ENCODE peak calls at places on chromosomes 6 and 20, in nine cellular contexts. S, K, T, Y, B, C, N, L and F are unnamed samples.

GRCh38 chr6:10146723-10147451 is 268.0 kb downstream of the TFAP2A start:
- DNase-seq in Y (no peak), S (no peak), B (peak), L (no peak), C (no peak), K (no peak), N (no peak), T (peak), F (no peak)

GRCh38 chr20:37358366-37359150 is 12.6 kb downstream of the SRC start:
- DNase-seq in S (peak), L (no peak), C (peak), N (peak), Y (no peak), B (no peak), T (no peak), K (no peak), F (peak)

GRCh38 chr6:19205076-19205475 is 632.1 kb upstream of the ID4 start:
- DNase-seq in B (no peak), C (no peak), N (no peak), L (no peak), K (no peak), T (no peak), Y (no peak), S (no peak), F (no peak)

GRCh38 chr20:31475032-31475431 is at the start of the genes DEFB124 and REM1:
- DNase-seq in N (no peak), Y (no peak), S (no peak), K (peak), L (no peak), B (no peak), C (peak), T (no peak), F (peak)

GRCh38 chr20:35003211-35004031 is 47.8 kb downstream of the MYH7B start:
- DNase-seq in C (peak), N (no peak), T (no peak), Y (no peak), S (no peak), L (no peak), K (no peak), B (no peak), F (no peak)

GRCh38 chr6:106556368-106556960 is 72.8 kb downstream of the RTN4IP1 start:
- DNase-seq in K (no peak), Y (no peak), N (no peak), B (no peak), L (no peak), S (no peak), C (no peak), T (peak), F (no peak)

GRCh38 chr6:24899647-24900325 is 36.0 kb downstream of the RIPOR2 start:
- DNase-seq in B (no peak), L (no peak), Y (no peak), T (no peak), C (no peak), S (no peak), N (no peak), K (no peak), F (no peak)

GRCh38 chr6:137712587-137712986 is 154.5 kb upstream of the TNFAIP3 start:
- DNase-seq in C (no peak), Y (no peak), B (no peak), L (no peak), N (no peak), S (no peak), K (no peak), T (no peak), F (no peak)

GRCh38 chr6:75268121-75268987 is 16.2 kb downstream of the TMEM30A start:
- DNase-seq in T (no peak), K (no peak), N (no peak), B (no peak), Y (no peak), L (no peak), S (no peak), C (no peak), F (no peak)

GRCh38 chr6:81750660-81751387 is 1.7 kb downstream of the TENT5A start:
- DNase-seq in K (no peak), B (no peak), S (no peak), T (peak), C (no peak), L (no peak), Y (no peak), N (no peak), F (no peak)

GRCh38 chr6:134316733-134317431 is 1.0 kb downstream of the SGK1 start:
- DNase-seq in N (no peak), Y (no peak), T (no peak), L (no peak), S (no peak), C (no peak), K (no peak), B (no peak), F (no peak)

GRCh38 chr20:53929399-53929798 is 141.0 kb downstream of the BCAS1 start:
- DNase-seq in S (no peak), Y (no peak), C (no peak), B (no peak), N (no peak), T (no peak), K (no peak), L (no peak), F (no peak)

GRCh38 chr6:112796712-112797111 is 449.6 kb downstream of the RFPL4B start:
- DNase-seq in L (no peak), K (no peak), S (no peak), B (no peak), N (no peak), Y (no peak), T (no peak), C (no peak), F (no peak)

GRCh38 chr6:31243508-31243907 is 28.4 kb downstream of the HLA-C start:
- DNase-seq in Y (no peak), B (no peak), K (no peak), S (no peak), T (no peak), L (no peak), C (no peak), N (no peak), F (no peak)

GRCh38 chr20:43728686-43729255 is 2.0 kb upstream of the GTSF1L start:
- DNase-seq in Y (no peak), T (no peak), S (no peak), C (no peak), B (no peak), N (no peak), K (no peak), L (no peak), F (no peak)

GRCh38 chr6:153553627-153554026 is 422.5 kb upstream of the RGS17 start:
- DNase-seq in T (peak), L (no peak), N (no peak), C (no peak), K (no peak), S (no peak), B (no peak), Y (no peak), F (no peak)

GRCh38 chr6:111743859-111744692 is 129.2 kb downstream of the FYN start:
- DNase-seq in K (no peak), N (no peak), L (no peak), T (peak), Y (no peak), C (no peak), S (no peak), B (no peak), F (peak)

GRCh38 chr6:84033523-84034451 is at the start of gene MRAP2:
- DNase-seq in S (peak), L (no peak), C (peak), N (no peak), T (no peak), K (no peak), Y (no peak), B (no peak), F (peak)

GRCh38 chr6:40066372-40066771 is 132.1 kb upstream of the MOCS1 start:
- DNase-seq in T (no peak), Y (no peak), L (no peak), K (no peak), B (no peak), C (no peak), N (no peak), S (no peak), F (no peak)

GRCh38 chr6:116290799-116291198 is 11.1 kb upstream of the TSPYL1 start:
- DNase-seq in B (no peak), S (no peak), K (no peak), C (no peak), N (no peak), L (no peak), T (no peak), Y (no peak), F (no peak)

GRCh38 chr20:57773059-57773815 is 63.4 kb upstream of the PMEPA1 start:
- DNase-seq in C (no peak), B (no peak), Y (no peak), N (no peak), T (no peak), L (no peak), S (no peak), K (no peak), F (no peak)

GRCh38 chr6:134278000-134278399 is 39.9 kb downstream of the SGK1 start:
- DNase-seq in B (no peak), Y (no peak), N (no peak), L (no peak), T (no peak), S (no peak), K (no peak), C (no peak), F (no peak)

GRCh38 chr20:45282700-45283528 is 23.7 kb upstream of the RBPJL start:
- DNase-seq in B (no peak), L (no peak), K (no peak), S (no peak), C (no peak), Y (no peak), N (no peak), T (no peak), F (no peak)

GRCh38 chr6:56595490-56596122 is 47.1 kb downstream of the DST start:
- DNase-seq in K (peak), Y (no peak), C (no peak), T (peak), S (peak), N (peak), B (no peak), L (no peak), F (peak)

GRCh38 chr6:33416386-33417126 is 1.4 kb downstream of the CUTA start:
- DNase-seq in K (no peak), L (no peak), S (no peak), Y (no peak), T (no peak), B (no peak), C (no peak), N (no peak), F (no peak)

GRCh38 chr20:16846011-16846410 is 97.9 kb downstream of the OTOR start:
- DNase-seq in K (no peak), N (no peak), B (no peak), T (no peak), S (no peak), L (no peak), Y (no peak), C (no peak), F (no peak)

GRCh38 chr6:16402501-16402900 is 164.1 kb downstream of the GMPR start:
- DNase-seq in B (no peak), N (peak), K (peak), S (no peak), L (no peak), Y (no peak), T (peak), C (no peak), F (no peak)

GRCh38 chr6:109455502-109456282 is at the start of gene MICAL1:
- DNase-seq in T (peak), C (peak), B (peak), N (peak), S (peak), L (no peak), K (peak), Y (peak), F (peak)

GRCh38 chr6:169833258-169833794 is 81.9 kb downstream of the ERMARD start:
- DNase-seq in Y (no peak), S (no peak), C (no peak), L (no peak), N (no peak), K (no peak), T (no peak), B (no peak), F (no peak)

GRCh38 chr6:53979468-53980067 is 131.7 kb upstream of the MLIP start:
- DNase-seq in S (no peak), C (no peak), Y (no peak), L (no peak), T (peak), K (no peak), N (no peak), B (peak), F (no peak)

GRCh38 chr6:125904871-125905270 is 51.7 kb upstream of the HINT3 start:
- DNase-seq in K (no peak), S (no peak), N (no peak), C (no peak), L (no peak), T (no peak), Y (no peak), B (peak), F (no peak)

GRCh38 chr20:50690562-50690978 is 772 bp downstream of the RIPOR3 start:
- DNase-seq in K (no peak), Y (no peak), B (no peak), L (no peak), N (no peak), T (peak), C (no peak), S (no peak), F (no peak)
- H3K4me3 ChIP-seq in K (peak), Y (no peak), B (peak), L (peak), N (peak), T (peak), C (no peak), S (peak), F (peak)

DNA sequence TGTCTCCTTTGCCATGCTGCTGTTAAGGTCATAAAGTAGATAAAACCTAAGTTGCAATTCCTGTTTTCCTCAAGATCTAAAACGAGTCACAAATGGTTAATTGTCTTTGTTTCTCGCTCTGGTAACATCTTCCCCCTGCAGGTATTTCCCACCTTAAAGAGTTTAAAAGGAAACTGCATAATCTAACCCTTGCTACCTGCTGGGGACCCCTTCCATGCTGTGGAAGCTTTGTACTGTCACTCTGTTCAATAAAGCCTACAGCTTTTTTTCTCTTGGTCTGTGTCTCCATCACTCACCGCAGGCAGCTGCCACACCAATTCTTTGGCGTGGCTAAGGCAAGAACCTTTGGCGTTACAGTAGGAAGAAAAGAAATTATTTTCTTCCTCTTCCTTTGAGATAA is 117.7 kb upstream of the GJE1 start:
- DNase-seq in C (no peak), Y (no peak), S (no peak), L (no peak), B (no peak), T (no peak), K (no peak), N (no peak), F (no peak)
- H3K4me3 ChIP-seq in C (no peak), Y (no peak), S (no peak), L (no peak), B (no peak), T (peak), K (no peak), N (no peak), F (no peak)

GRCh38 chr6:162258647-162259046 is 468.9 kb downstream of the PRKN start:
- DNase-seq in T (no peak), L (no peak), B (no peak), K (no peak), C (no peak), S (no peak), N (no peak), Y (no peak), F (no peak)

GRCh38 chr6:162260024-162260423 is 467.5 kb downstream of the PRKN start:
- DNase-seq in T (no peak), C (no peak), K (no peak), L (no peak), S (no peak), N (no peak), Y (no peak), B (no peak), F (no peak)

GRCh38 chr6:162264581-162264980 is 463.0 kb downstream of the PRKN start:
- DNase-seq in S (no peak), K (no peak), C (no peak), N (no peak), B (no peak), Y (no peak), L (no peak), T (no peak), F (no peak)

GRCh38 chr6:162261598-162261997 is 466.0 kb downstream of the PRKN start:
- DNase-seq in C (no peak), N (no peak), S (no peak), T (no peak), Y (no peak), B (no peak), L (no peak), K (no peak), F (no peak)

GRCh38 chr6:162262466-162263196 is 464.9 kb downstream of the PRKN start:
- DNase-seq in Y (no peak), L (no peak), K (no peak), S (no peak), C (no peak), B (no peak), N (no peak), T (no peak), F (no peak)
- H3K4me3 ChIP-seq in Y (no peak), L (no peak), K (no peak), S (no peak), C (no peak), B (no peak), N (no peak), T (no peak), F (no peak)

GRCh38 chr6:70375882-70376281 is 37.4 kb upstream of the FAM135A start:
- DNase-seq in B (no peak), K (no peak), C (no peak), N (no peak), S (no peak), L (no peak), Y (no peak), T (no peak), F (no peak)
- H3K4me3 ChIP-seq in B (no peak), K (no peak), C (no peak), N (no peak), S (no peak), L (no peak), Y (no peak), T (no peak), F (no peak)

DNA sequence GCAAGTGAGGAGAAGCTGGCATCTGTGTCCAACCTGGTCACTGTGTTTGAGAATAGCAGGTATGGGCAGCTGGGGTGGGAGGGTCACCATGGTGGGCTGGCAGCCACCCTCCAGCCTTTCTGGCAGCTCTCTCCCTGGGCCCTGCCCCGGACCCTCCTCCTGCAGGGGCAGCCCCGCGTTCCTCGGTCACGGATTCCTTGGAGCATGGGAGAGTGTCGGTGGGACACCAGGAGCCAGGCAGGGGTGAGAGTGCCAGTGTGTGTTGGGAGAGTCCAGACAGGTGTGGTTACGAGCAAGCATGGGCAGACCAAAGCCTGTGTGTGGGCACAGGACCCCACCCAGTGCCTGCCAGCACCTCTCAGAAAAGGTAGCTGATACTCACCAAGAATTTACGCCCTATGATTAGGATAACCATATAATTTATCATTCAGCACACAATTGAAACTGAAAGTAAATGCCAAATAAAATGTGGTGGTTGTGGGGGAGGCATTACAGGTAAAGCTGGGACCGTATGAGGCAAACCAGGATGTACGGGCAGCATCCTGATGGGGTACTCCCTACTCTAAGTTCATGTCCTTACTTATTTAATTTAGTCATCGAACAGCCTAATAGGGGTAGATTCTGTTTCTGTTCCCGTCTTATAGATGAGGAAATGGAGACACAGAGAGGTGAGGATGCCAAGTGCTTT is 516 bp downstream of the FGD2 start:
- DNase-seq in N (no peak), B (no peak), Y (no peak), T (no peak), S (no peak), C (peak), K (no peak), L (no peak), F (no peak)
- H3K4me3 ChIP-seq in N (no peak), B (peak), Y (no peak), T (no peak), S (peak), C (no peak), K (no peak), L (peak), F (peak)

GRCh38 chr20:25059487-25059820 is 1.5 kb upstream of the ACSS1 start:
- DNase-seq in N (no peak), C (no peak), B (no peak), K (no peak), T (no peak), L (no peak), S (peak), Y (no peak), F (no peak)
- H3K4me3 ChIP-seq in N (no peak), C (no peak), B (no peak), K (no peak), T (no peak), L (peak), S (no peak), Y (no peak), F (no peak)

GRCh38 chr6:88679841-88680240 is 283.6 kb downstream of the RNGTT start:
- DNase-seq in T (peak), S (no peak), Y (no peak), K (no peak), N (no peak), B (no peak), L (no peak), C (no peak), F (no peak)

GRCh38 chr6:88677356-88677755 is 286.1 kb downstream of the RNGTT start:
- DNase-seq in L (no peak), S (no peak), T (no peak), C (peak), B (peak), K (no peak), N (no peak), Y (no peak), F (no peak)

GRCh38 chr6:88683734-88684133 is 279.7 kb downstream of the RNGTT start:
- DNase-seq in Y (no peak), L (no peak), K (no peak), S (no peak), N (no peak), T (peak), C (no peak), B (no peak), F (no peak)

GRCh38 chr6:88680654-88681053 is 282.8 kb downstream of the RNGTT start:
- DNase-seq in S (no peak), B (no peak), T (no peak), K (no peak), C (no peak), L (no peak), N (no peak), Y (no peak), F (no peak)
- H3K4me3 ChIP-seq in S (no peak), B (no peak), T (no peak), K (no peak), C (no peak), L (no peak), N (no peak), Y (no peak), F (no peak)

GRCh38 chr20:61757-62156 is 25.7 kb upstream of the DEFB125 start:
- DNase-seq in T (no peak), C (no peak), Y (no peak), B (no peak), S (no peak), N (no peak), L (no peak), K (no peak), F (no peak)

GRCh38 chr20:64766-65322 is 22.6 kb upstream of the DEFB125 start:
- DNase-seq in N (no peak), Y (no peak), K (no peak), T (no peak), L (no peak), S (no peak), B (no peak), C (no peak), F (no peak)

GRCh38 chr20:61230-61629 is 26.2 kb upstream of the DEFB125 start:
- DNase-seq in K (no peak), N (no peak), B (no peak), L (no peak), C (no peak), T (no peak), Y (no peak), S (no peak), F (no peak)

GRCh38 chr20:62487-62886 is 25.0 kb upstream of the DEFB125 start:
- DNase-seq in Y (no peak), T (no peak), N (no peak), C (no peak), K (no peak), S (no peak), B (no peak), L (no peak), F (no peak)

GRCh38 chr20:64026-64603 is 23.4 kb upstream of the DEFB125 start:
- DNase-seq in K (no peak), N (no peak), Y (no peak), C (no peak), S (no peak), L (no peak), T (no peak), B (no peak), F (no peak)
- H3K4me3 ChIP-seq in K (no peak), N (no peak), Y (no peak), C (no peak), S (no peak), L (no peak), T (no peak), B (no peak), F (no peak)

DNA sequence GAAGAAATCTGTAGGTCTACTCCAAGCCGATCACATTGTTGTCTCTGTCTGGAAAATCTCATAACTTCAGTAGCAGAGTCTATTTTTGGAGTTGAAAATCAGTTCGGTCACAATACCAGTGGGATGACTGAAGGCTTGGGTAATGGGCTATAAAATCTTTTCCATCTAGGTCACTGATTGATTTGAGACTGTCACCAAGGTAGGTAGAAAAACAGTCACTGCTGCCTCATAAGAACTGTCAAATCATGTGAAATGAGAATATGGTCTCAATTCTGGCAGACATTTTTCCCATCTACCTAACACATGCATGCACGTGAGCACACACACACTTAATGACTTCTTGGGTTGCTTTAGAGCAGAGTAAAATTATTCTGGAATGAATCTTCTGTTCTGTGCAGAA is 1162.8 kb upstream of the CITED2 start:
- DNase-seq in S (no peak), B (no peak), K (no peak), N (no peak), Y (no peak), C (no peak), L (no peak), T (peak), F (no peak)
- H3K4me3 ChIP-seq in S (no peak), B (peak), K (no peak), N (no peak), Y (no peak), C (no peak), L (peak), T (no peak), F (no peak)